ENCODE peak calls at places on chromosomes 2 and 18, in eight cellular contexts. U, N, I, K, T, E, B and H are unnamed samples. For H4K20me1, the result is how much of the 10 kb centered on the place peaks cover.

GRCh38 chr18:6820314-6820713 is 90.8 kb downstream of the ARHGAP28 start:
- DNase-seq in U (no peak), N (no peak), I (no peak), K (no peak), T (no peak), E (no peak), B (no peak), H (no peak)

GRCh38 chr2:192148620-192149321 is 46.0 kb downstream of the TMEFF2 start:
- DNase-seq in U (peak), N (peak), I (no peak), K (no peak), T (no peak), E (peak), B (peak), H (no peak)

GRCh38 chr18:11136241-11136640 is 13.1 kb downstream of the PIEZO2 start:
- DNase-seq in U (no peak), N (peak), I (no peak), K (peak), T (no peak), E (no peak), B (no peak), H (no peak)

GRCh38 chr2:23445450-23445868 is 60.5 kb downstream of the KLHL29 start:
- DNase-seq in U (peak), N (peak), I (no peak), K (no peak), T (no peak), E (peak), B (peak), H (peak)

GRCh38 chr2:53422979-53423378 is 344.6 kb upstream of the CHAC2 start:
- DNase-seq in U (peak), N (peak), I (peak), K (peak), T (peak), E (peak), B (peak), H (peak)

GRCh38 chr2:138536302-138536701 is 34.7 kb downstream of the SPOPL start:
- DNase-seq in U (peak), N (no peak), I (no peak), K (peak), T (peak), E (peak), B (peak), H (peak)

GRCh38 chr2:152415231-152415642 is 80.3 kb downstream of the FMNL2 start:
- DNase-seq in U (peak), N (peak), I (no peak), K (no peak), T (no peak), E (peak), B (peak), H (no peak)

GRCh38 chr2:159609933-159610523 is 6.3 kb downstream of the BAZ2B start:
- DNase-seq in U (no peak), N (no peak), I (no peak), K (peak), T (no peak), E (no peak), B (no peak), H (no peak)

GRCh38 chr2:189609853-189610252 is 29.3 kb upstream of the SLC40A1 start:
- DNase-seq in U (peak), N (no peak), I (no peak), K (no peak), T (no peak), E (peak), B (peak), H (no peak)

GRCh38 chr2:189610700-189611099 is 30.1 kb upstream of the SLC40A1 start:
- DNase-seq in U (no peak), N (no peak), I (no peak), K (no peak), T (no peak), E (no peak), B (no peak), H (no peak)

GRCh38 chr2:189608160-189608559 is 27.6 kb upstream of the SLC40A1 start:
- DNase-seq in U (no peak), N (no peak), I (no peak), K (no peak), T (no peak), E (no peak), B (no peak), H (no peak)

GRCh38 chr2:189608799-189609422 is 28.3 kb upstream of the SLC40A1 start:
- DNase-seq in U (peak), N (peak), I (no peak), K (no peak), T (no peak), E (peak), B (peak), H (no peak)

GRCh38 chr2:189609423-189609816 is 28.8 kb upstream of the SLC40A1 start:
- DNase-seq in U (no peak), N (peak), I (no peak), K (no peak), T (no peak), E (peak), B (no peak), H (no peak)
- H2AFZ ChIP-seq in U (no peak), N (peak), I (no peak), K (no peak), T (no peak), E (peak), B (no peak), H (no peak)

DNA sequence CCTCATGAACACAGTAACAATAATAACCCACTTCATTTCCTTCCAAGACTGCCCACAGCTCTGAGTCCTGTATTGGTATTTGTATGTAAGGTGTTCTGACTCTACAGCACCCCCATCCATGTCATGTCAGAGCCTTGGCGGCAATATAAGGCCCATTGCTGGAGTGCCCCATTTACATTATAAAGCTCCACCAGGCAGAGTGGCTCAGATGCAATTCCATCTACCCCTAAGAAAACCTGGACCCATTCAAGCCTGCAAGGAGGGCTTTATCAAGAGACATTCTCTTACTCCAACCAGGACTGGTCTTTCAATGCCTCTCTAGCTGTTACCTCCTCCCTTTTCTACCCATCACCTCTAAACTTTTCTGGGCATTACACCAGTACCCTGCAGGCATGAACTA is 101.6 kb downstream of the ANTXR1 start:
- DNase-seq in U (no peak), N (no peak), I (no peak), K (no peak), T (peak), E (no peak), B (no peak), H (no peak)
- H3K27ac ChIP-seq in U (no peak), N (no peak), I (no peak), K (no peak), T (no peak), E (no peak), B (no peak), H (no peak)

DNA sequence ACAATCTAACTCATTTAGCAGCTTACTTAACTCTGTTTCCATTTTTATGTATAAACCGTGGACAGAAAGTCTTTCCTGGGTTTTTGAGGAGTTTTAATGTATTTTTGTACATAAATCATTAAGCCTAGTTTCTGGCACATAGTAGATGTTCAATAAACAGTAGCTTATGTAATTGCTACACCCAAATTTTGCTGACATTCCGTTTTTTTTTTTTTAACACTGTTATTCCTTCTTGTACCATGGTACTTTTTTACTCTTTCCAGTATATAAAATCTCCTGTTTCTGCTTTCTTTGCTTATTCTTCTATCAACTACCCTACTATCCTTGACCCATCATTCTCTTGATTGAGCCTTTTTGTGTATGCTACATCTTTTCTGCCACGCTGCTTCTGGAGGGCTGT is 1151.3 kb upstream of the CRIM1 start:
- DNase-seq in U (no peak), N (no peak), I (no peak), K (no peak), T (no peak), E (no peak), B (no peak), H (no peak)
- H4K20me1 ChIP-seq in U (under half), N (under half), I (under half), K (under half), T (under half), E (under half), B (under half), H (under half)

DNA sequence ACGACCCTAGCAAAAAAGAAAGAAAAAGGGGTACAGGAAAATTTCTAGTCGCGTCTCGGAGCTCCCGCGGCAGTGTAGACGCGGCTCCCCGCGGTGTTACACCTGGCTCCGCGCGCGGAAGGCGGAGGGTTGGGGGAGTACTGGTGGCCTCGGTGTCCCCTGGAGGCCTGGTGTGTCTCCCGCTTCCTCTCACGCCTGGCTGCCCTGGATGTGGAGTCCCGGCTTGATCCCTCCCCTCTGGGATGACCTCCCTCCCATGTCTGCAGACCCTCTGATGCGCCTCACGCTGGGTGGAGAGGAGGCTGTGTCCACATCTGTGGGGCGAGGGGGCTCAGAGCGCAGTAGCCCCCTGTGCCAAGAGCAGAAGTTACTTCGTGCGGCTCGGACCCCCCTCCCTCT is 1.2 kb downstream of the KIF5C start:
- DNase-seq in U (no peak), N (no peak), I (peak), K (peak), T (peak), E (no peak), B (no peak), H (no peak)
- H2AFZ ChIP-seq in U (no peak), N (no peak), I (no peak), K (peak), T (peak), E (no peak), B (no peak), H (no peak)

GRCh38 chr18:37309861-37310260 is 255.7 kb downstream of the CELF4 start:
- DNase-seq in U (no peak), N (no peak), I (no peak), K (no peak), T (no peak), E (no peak), B (no peak), H (no peak)
- H3K27ac ChIP-seq in U (no peak), N (no peak), I (no peak), K (no peak), T (no peak), E (no peak), B (no peak), H (no peak)

GRCh38 chr2:105777071-105777482 is 32.4 kb downstream of the NCK2 start:
- DNase-seq in U (no peak), N (no peak), I (peak), K (no peak), T (no peak), E (no peak), B (no peak), H (no peak)

GRCh38 chr2:105776560-105776928 is 31.8 kb downstream of the NCK2 start:
- DNase-seq in U (no peak), N (no peak), I (no peak), K (no peak), T (no peak), E (no peak), B (no peak), H (no peak)

GRCh38 chr2:105774781-105775337 is 30.1 kb downstream of the NCK2 start:
- DNase-seq in U (no peak), N (no peak), I (no peak), K (no peak), T (no peak), E (no peak), B (no peak), H (no peak)

GRCh38 chr2:105777506-105778343 is 33.0 kb downstream of the NCK2 start:
- DNase-seq in U (no peak), N (no peak), I (no peak), K (no peak), T (no peak), E (no peak), B (no peak), H (no peak)

GRCh38 chr2:105775809-105776559 is 31.3 kb downstream of the NCK2 start:
- DNase-seq in U (no peak), N (no peak), I (peak), K (no peak), T (no peak), E (no peak), B (no peak), H (no peak)
- H4K20me1 ChIP-seq in U (half or more), N (half or more), I (under half), K (half or more), T (half or more), E (under half), B (under half), H (under half)

GRCh38 chr18:5297582-5297981 is 2.1 kb upstream of the ZBTB14 start:
- DNase-seq in U (no peak), N (no peak), I (no peak), K (no peak), T (no peak), E (no peak), B (no peak), H (no peak)
- H2AFZ ChIP-seq in U (no peak), N (no peak), I (no peak), K (no peak), T (peak), E (peak), B (no peak), H (no peak)

DNA sequence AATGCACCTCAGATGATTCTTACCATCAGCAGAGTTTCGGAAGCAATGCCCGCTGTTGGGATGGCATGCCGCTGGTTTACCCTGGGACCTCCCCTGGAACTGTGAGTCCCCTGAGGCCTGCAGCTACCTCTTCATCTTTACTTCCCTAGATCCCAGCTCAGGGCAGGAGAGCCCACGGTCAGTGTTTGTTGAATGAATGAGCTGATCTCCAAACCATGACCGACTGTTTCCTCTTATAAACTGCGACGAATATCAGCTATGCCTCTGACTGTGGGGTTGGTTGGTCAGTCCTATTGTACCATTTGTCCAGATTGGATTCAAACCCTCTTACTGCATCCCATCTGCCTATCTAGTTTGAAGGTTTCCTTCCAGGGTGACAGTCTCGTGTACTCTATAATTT is 64.4 kb downstream of the DDX1 start:
- DNase-seq in U (no peak), N (no peak), I (no peak), K (no peak), T (no peak), E (no peak), B (no peak), H (no peak)
- H3K27ac ChIP-seq in U (no peak), N (no peak), I (no peak), K (no peak), T (no peak), E (no peak), B (no peak), H (no peak)